ENCODE peak calls at places on chromosomes 1 and 21, in five cellular contexts. F is GM12864, X is transverse colon, G is HEK293T, E is fibroblast of the conjunctiva. Y is an unnamed sample.

GRCh38 chr1:52919051-52919719 is 2.4 kb downstream of the ECHDC2 start:
- DNase-seq in F (no peak), X (no peak), G (no peak), E (no peak), Y (no peak)

GRCh38 chr1:210487021-210487420 is 158.3 kb downstream of the HHAT start:
- DNase-seq in F (no peak), X (no peak), G (no peak), E (no peak), Y (no peak)

GRCh38 chr21:41065539-41065938 is 102.4 kb upstream of the BACE2 start:
- DNase-seq in F (no peak), X (no peak), G (no peak), E (no peak), Y (no peak)

GRCh38 chr1:51733793-51734522 is 117.1 kb downstream of the OSBPL9 start:
- DNase-seq in F (no peak), X (no peak), G (no peak), E (no peak), Y (no peak)

GRCh38 chr1:36223373-36223995 is 759 bp upstream of the THRAP3 start:
- DNase-seq in F (peak), X (peak), G (peak), E (peak), Y (no peak)

GRCh38 chr1:220331318-220331717 is 59.1 kb upstream of the RAB3GAP2 start:
- DNase-seq in F (no peak), X (no peak), G (no peak), E (no peak), Y (no peak)

GRCh38 chr1:203506821-203507220 is 12.9 kb downstream of the OPTC start:
- DNase-seq in F (no peak), X (no peak), G (no peak), E (no peak), Y (no peak)

GRCh38 chr1:193589597-193590040 is 403.2 kb upstream of the B3GALT2 start:
- DNase-seq in F (no peak), X (no peak), G (no peak), E (peak), Y (no peak)

GRCh38 chr1:203499643-203500278 is 5.8 kb downstream of the OPTC start:
- DNase-seq in F (no peak), X (no peak), G (no peak), E (no peak), Y (no peak)

GRCh38 chr1:177270863-177271262 is 100.1 kb downstream of the BRINP2 start:
- DNase-seq in F (no peak), X (no peak), G (no peak), E (no peak), Y (no peak)

GRCh38 chr1:175367896-175368295 is 175.3 kb upstream of the KIAA0040 start:
- DNase-seq in F (no peak), X (no peak), G (no peak), E (no peak), Y (no peak)

GRCh38 chr1:6141601-6142000 is 38.5 kb downstream of the CHD5 start:
- DNase-seq in F (no peak), X (no peak), G (no peak), E (no peak), Y (no peak)

GRCh38 chr1:3597599-3597964 is 13.7 kb downstream of the MEGF6 start:
- DNase-seq in F (no peak), X (no peak), G (no peak), E (no peak), Y (no peak)

GRCh38 chr1:154208677-154209390 is 2.7 kb upstream of the CFAP141 start:
- DNase-seq in F (no peak), X (no peak), G (no peak), E (no peak), Y (no peak)

GRCh38 chr1:7223334-7224080 is 438.3 kb downstream of the CAMTA1 start:
- DNase-seq in F (no peak), X (no peak), G (no peak), E (peak), Y (no peak)

GRCh38 chr1:79398501-79398900 is 392.0 kb upstream of the ADGRL4 start:
- DNase-seq in F (no peak), X (no peak), G (no peak), E (no peak), Y (no peak)

GRCh38 chr1:2966940-2967725 is 54.1 kb upstream of the ACTRT2 start:
- DNase-seq in F (no peak), X (no peak), G (no peak), E (no peak), Y (no peak)

GRCh38 chr1:18217398-18218043 is 109.9 kb downstream of the IGSF21 start:
- DNase-seq in F (peak), X (peak), G (peak), E (no peak), Y (no peak)

GRCh38 chr1:156926175-156926574 is 5.7 kb downstream of the LRRC71 start:
- DNase-seq in F (no peak), X (peak), G (no peak), E (no peak), Y (no peak)

GRCh38 chr1:12581179-12581578 is 36.8 kb downstream of the DHRS3 start:
- DNase-seq in F (no peak), X (no peak), G (no peak), E (no peak), Y (no peak)

GRCh38 chr1:61053712-61054608 is 28.4 kb upstream of the NFIA start:
- DNase-seq in F (no peak), X (peak), G (no peak), E (no peak), Y (no peak)

GRCh38 chr1:93753766-93754763 is 72.4 kb upstream of the BCAR3 start:
- DNase-seq in F (no peak), X (no peak), G (no peak), E (peak), Y (no peak)

GRCh38 chr1:243325305-243325890 is 69.6 kb downstream of the SDCCAG8 start:
- DNase-seq in F (peak), X (no peak), G (peak), E (peak), Y (peak)

GRCh38 chr1:217004776-217005436 is 281.7 kb upstream of the ESRRG start:
- DNase-seq in F (no peak), X (no peak), G (no peak), E (no peak), Y (no peak)

GRCh38 chr1:245605480-245606156 is 450.8 kb downstream of the KIF26B start:
- DNase-seq in F (no peak), X (no peak), G (no peak), E (peak), Y (no peak)

GRCh38 chr1:61807606-61808005 is 65.3 kb downstream of the PATJ start:
- DNase-seq in F (no peak), X (no peak), G (no peak), E (peak), Y (no peak)

GRCh38 chr1:212760126-212760823 is 31.3 kb downstream of the NSL1 start:
- DNase-seq in F (no peak), X (peak), G (peak), E (no peak), Y (peak)

GRCh38 chr1:177926201-177926600 is 43.7 kb downstream of the SEC16B start:
- DNase-seq in F (no peak), X (no peak), G (no peak), E (no peak), Y (no peak)

GRCh38 chr1:151072224-151072623 is 1.7 kb downstream of the GABPB2 start:
- DNase-seq in F (no peak), X (no peak), G (no peak), E (no peak), Y (no peak)

GRCh38 chr1:55539652-55540512 is 324.7 kb upstream of the USP24 start:
- DNase-seq in F (no peak), X (no peak), G (no peak), E (no peak), Y (no peak)

GRCh38 chr1:44775930-44776748 is 799 bp downstream of the RPS8 start:
- DNase-seq in F (no peak), X (peak), G (no peak), E (no peak), Y (no peak)